ENCODE peak calls at places on chromosome 11, in ten cellular contexts. T, W, U, F, L, D, I, Q, H and O are unnamed samples.

GRCh38 chr11:69326622-69327219 is 32.8 kb downstream of the MYEOV start:
- DNase-seq in T (no peak), W (no peak), U (no peak), F (no peak), L (no peak), D (no peak), I (no peak), Q (no peak), H (no peak), O (no peak)

GRCh38 chr11:10654211-10655150 is 39.1 kb downstream of the IRAG1 start:
- DNase-seq in T (peak; percentile 70), W (peak; percentile 23), U (no peak), F (no peak), L (peak; percentile 50), D (peak; percentile 66), I (no peak), Q (peak; percentile 16), H (peak; percentile 88), O (peak; percentile 66)

GRCh38 chr11:104256525-104256924 is 92.6 kb upstream of the PDGFD start:
- DNase-seq in T (no peak), W (no peak), U (no peak), F (no peak), L (no peak), D (no peak), I (no peak), Q (no peak), H (peak; percentile 70), O (no peak)

GRCh38 chr11:62069961-62070919 is 53.6 kb upstream of the INCENP start:
- DNase-seq in T (no peak), W (no peak), U (no peak), F (no peak), L (no peak), D (no peak), I (no peak), Q (no peak), H (peak; percentile 17), O (no peak)

GRCh38 chr11:73596547-73596946 is 1.4 kb downstream of the FAM168A start:
- DNase-seq in T (no peak), W (no peak), U (no peak), F (no peak), L (no peak), D (no peak), I (no peak), Q (no peak), H (no peak), O (no peak)

GRCh38 chr11:104352036-104352435 is 188.1 kb upstream of the PDGFD start:
- DNase-seq in T (no peak), W (no peak), U (no peak), F (no peak), L (no peak), D (no peak), I (no peak), Q (no peak), H (no peak), O (no peak)

GRCh38 chr11:124415356-124415923 is 9.2 kb downstream of the OR8B4 start:
- DNase-seq in T (peak; percentile 25), W (no peak), U (no peak), F (no peak), L (peak; percentile 2), D (no peak), I (no peak), Q (no peak), H (peak; percentile 84), O (peak; percentile 4)

GRCh38 chr11:105960252-105961245 is 61.5 kb downstream of the MSANTD4 start:
- DNase-seq in T (no peak), W (no peak), U (no peak), F (no peak), L (no peak), D (no peak), I (no peak), Q (no peak), H (no peak), O (no peak)

GRCh38 chr11:103988595-103988969 is 47.9 kb upstream of the DDI1 start:
- DNase-seq in T (no peak), W (no peak), U (no peak), F (no peak), L (no peak), D (no peak), I (no peak), Q (no peak), H (peak; percentile 88), O (no peak)